ENCODE peak calls at places on chromosomes 6 and 20, in seven cellular contexts. B is endothelial cell of umbilical vein, D is H4, N is type B pancreatic cell, S is OCI-LY7, Z is GM04503, U is activated B cell treated with CpG ODN at 0.5 μM for 24 hours. X is an unnamed sample.

GRCh38 chr6:161171207-161171606 is 102.7 kb downstream of the AGPAT4 start:
- DNase-seq in B (no peak), S (no peak), N (no peak), Z (no peak), U (no peak), D (no peak), X (no peak)

GRCh38 chr20:52500150-52500549 is 308.6 kb upstream of the ZFP64 start:
- DNase-seq in S (no peak), Z (no peak), D (no peak), N (no peak), B (peak; percentile 13), U (no peak), X (no peak)

GRCh38 chr20:59255256-59255655 is 45.2 kb upstream of the EDN3 start:
- DNase-seq in Z (no peak), N (no peak), B (no peak), D (no peak), S (no peak), U (no peak), X (no peak)

GRCh38 chr6:166736606-166737005 is 109.6 kb upstream of the RPS6KA2 start:
- DNase-seq in N (no peak), D (no peak), B (peak; percentile 89), Z (no peak), S (no peak), U (no peak), X (no peak)

GRCh38 chr20:48523191-48523757 is 304.5 kb downstream of the PREX1 start:
- DNase-seq in U (no peak), Z (peak; percentile 36), N (no peak), B (peak; percentile 61), S (peak; percentile 56), D (peak; percentile 60), X (peak; percentile 50)

GRCh38 chr6:30397697-30398096 is 52.7 kb downstream of the RPP21 start:
- DNase-seq in D (no peak), S (peak; percentile 22), U (no peak), B (no peak), N (no peak), Z (no peak), X (peak; percentile 9)

GRCh38 chr6:168088161-168089106 is 9.4 kb upstream of the FRMD1 start:
- DNase-seq in S (no peak), N (no peak), U (no peak), D (peak; percentile 9), Z (peak; percentile 14), B (no peak), X (no peak)

GRCh38 chr20:32792316-32792715 is 27.4 kb upstream of the MAPRE1 start:
- DNase-seq in Z (no peak), U (peak; percentile 32), B (no peak), D (no peak), N (no peak), S (no peak), X (peak; percentile 72)

X was measured in GM12865.